ENCODE peak calls at places on chromosomes 7 and 10, in nine cellular contexts. One of them, this sample, is unnamed.

GRCh38 chr10:44935201-44935960 is 24.2 kb upstream of the RASSF4 start:
- DNase-seq in tibial nerve: peak
- DNase-seq in right lobe of liver: peak
- DNase-seq in adrenal gland: no peak
- DNase-seq in HCT116: no peak
- DNase-seq in body of pancreas: peak
- DNase-seq in sigmoid colon: peak
- DNase-seq in transverse colon: no peak
- DNase-seq in A549: peak
- DNase-seq in this sample: no peak

GRCh38 chr10:68871731-68872342 is 29.3 kb upstream of the DDX50 start:
- DNase-seq in tibial nerve: no peak
- DNase-seq in right lobe of liver: no peak
- DNase-seq in adrenal gland: no peak
- DNase-seq in HCT116: no peak
- DNase-seq in body of pancreas: peak
- DNase-seq in sigmoid colon: no peak
- DNase-seq in transverse colon: no peak
- DNase-seq in A549: no peak
- DNase-seq in this sample: no peak

GRCh38 chr7:51280156-51280555 is 36.5 kb downstream of the COBL start:
- DNase-seq in tibial nerve: no peak
- DNase-seq in right lobe of liver: no peak
- DNase-seq in adrenal gland: no peak
- DNase-seq in HCT116: no peak
- DNase-seq in body of pancreas: no peak
- DNase-seq in sigmoid colon: no peak
- DNase-seq in transverse colon: no peak
- DNase-seq in A549: no peak
- DNase-seq in this sample: no peak

GRCh38 chr7:36606442-36607205 is 117.7 kb downstream of the AOAH start:
- DNase-seq in tibial nerve: no peak
- DNase-seq in right lobe of liver: no peak
- DNase-seq in adrenal gland: no peak
- DNase-seq in HCT116: no peak
- DNase-seq in body of pancreas: no peak
- DNase-seq in sigmoid colon: no peak
- DNase-seq in transverse colon: no peak
- DNase-seq in A549: no peak
- DNase-seq in this sample: no peak

GRCh38 chr10:51527806-51528205 is 171.6 kb downstream of the CSTF2T start:
- DNase-seq in tibial nerve: no peak
- DNase-seq in right lobe of liver: no peak
- DNase-seq in adrenal gland: no peak
- DNase-seq in HCT116: no peak
- DNase-seq in body of pancreas: no peak
- DNase-seq in sigmoid colon: no peak
- DNase-seq in transverse colon: no peak
- DNase-seq in A549: no peak
- DNase-seq in this sample: no peak

GRCh38 chr7:22193361-22194016 is 163.5 kb downstream of the RAPGEF5 start:
- DNase-seq in tibial nerve: no peak
- DNase-seq in right lobe of liver: no peak
- DNase-seq in adrenal gland: no peak
- DNase-seq in HCT116: no peak
- DNase-seq in body of pancreas: peak
- DNase-seq in sigmoid colon: peak
- DNase-seq in transverse colon: no peak
- DNase-seq in A549: no peak
- DNase-seq in this sample: no peak

GRCh38 chr10:12788277-12788676 is 213.2 kb downstream of the CCDC3 start:
- DNase-seq in tibial nerve: no peak
- DNase-seq in right lobe of liver: no peak
- DNase-seq in adrenal gland: no peak
- DNase-seq in HCT116: no peak
- DNase-seq in body of pancreas: no peak
- DNase-seq in sigmoid colon: no peak
- DNase-seq in transverse colon: no peak
- DNase-seq in A549: no peak
- DNase-seq in this sample: no peak

GRCh38 chr10:132139526-132139925 is 47.2 kb upstream of the DPYSL4 start:
- DNase-seq in tibial nerve: no peak
- DNase-seq in right lobe of liver: no peak
- DNase-seq in adrenal gland: no peak
- DNase-seq in HCT116: no peak
- DNase-seq in body of pancreas: no peak
- DNase-seq in sigmoid colon: peak
- DNase-seq in transverse colon: no peak
- DNase-seq in A549: no peak
- DNase-seq in this sample: no peak

GRCh38 chr10:92014620-92015019 is 91.0 kb downstream of the BTAF1 start:
- DNase-seq in tibial nerve: no peak
- DNase-seq in right lobe of liver: no peak
- DNase-seq in adrenal gland: no peak
- DNase-seq in HCT116: no peak
- DNase-seq in body of pancreas: no peak
- DNase-seq in sigmoid colon: no peak
- DNase-seq in transverse colon: no peak
- DNase-seq in A549: no peak
- DNase-seq in this sample: no peak

GRCh38 chr10:111472445-111472844 is 395.6 kb downstream of the ADRA2A start:
- DNase-seq in tibial nerve: no peak
- DNase-seq in right lobe of liver: no peak
- DNase-seq in adrenal gland: no peak
- DNase-seq in HCT116: no peak
- DNase-seq in body of pancreas: no peak
- DNase-seq in sigmoid colon: no peak
- DNase-seq in transverse colon: no peak
- DNase-seq in A549: no peak
- DNase-seq in this sample: no peak

GRCh38 chr7:29109356-29109755 is 37.0 kb downstream of the CPVL start:
- DNase-seq in tibial nerve: no peak
- DNase-seq in right lobe of liver: no peak
- DNase-seq in adrenal gland: no peak
- DNase-seq in HCT116: no peak
- DNase-seq in body of pancreas: no peak
- DNase-seq in sigmoid colon: no peak
- DNase-seq in transverse colon: no peak
- DNase-seq in A549: no peak
- DNase-seq in this sample: peak

GRCh38 chr10:117360994-117361667 is 14.1 kb downstream of the PDZD8 start:
- DNase-seq in tibial nerve: no peak
- DNase-seq in right lobe of liver: no peak
- DNase-seq in adrenal gland: no peak
- DNase-seq in HCT116: no peak
- DNase-seq in body of pancreas: no peak
- DNase-seq in sigmoid colon: no peak
- DNase-seq in transverse colon: no peak
- DNase-seq in A549: peak
- DNase-seq in this sample: no peak

GRCh38 chr7:645606-646005 is 80.9 kb upstream of the DNAAF5 start:
- DNase-seq in tibial nerve: no peak
- DNase-seq in right lobe of liver: no peak
- DNase-seq in adrenal gland: no peak
- DNase-seq in HCT116: no peak
- DNase-seq in body of pancreas: no peak
- DNase-seq in sigmoid colon: no peak
- DNase-seq in transverse colon: no peak
- DNase-seq in A549: no peak
- DNase-seq in this sample: no peak

GRCh38 chr7:5489991-5490536 is 66.4 kb upstream of the TNRC18 start:
- DNase-seq in tibial nerve: no peak
- DNase-seq in right lobe of liver: no peak
- DNase-seq in adrenal gland: no peak
- DNase-seq in HCT116: no peak
- DNase-seq in body of pancreas: no peak
- DNase-seq in sigmoid colon: no peak
- DNase-seq in transverse colon: no peak
- DNase-seq in A549: no peak
- DNase-seq in this sample: no peak

GRCh38 chr7:100682228-100682741 is 8.7 kb downstream of the GNB2 start:
- DNase-seq in tibial nerve: no peak
- DNase-seq in right lobe of liver: no peak
- DNase-seq in adrenal gland: peak
- DNase-seq in HCT116: no peak
- DNase-seq in body of pancreas: no peak
- DNase-seq in sigmoid colon: peak
- DNase-seq in transverse colon: peak
- DNase-seq in A549: no peak
- DNase-seq in this sample: no peak
- TF ChIP-seq POLR2A in tibial nerve: no peak
- TF ChIP-seq POLR2A in right lobe of liver: no peak
- TF ChIP-seq POLR2A in adrenal gland: no peak
- TF ChIP-seq POLR2A in HCT116: no peak
- TF ChIP-seq POLR2A in body of pancreas: no peak
- TF ChIP-seq POLR2A in sigmoid colon: no peak
- TF ChIP-seq POLR2A in transverse colon: no peak
- TF ChIP-seq POLR2A in A549: no peak
- TF ChIP-seq POLR2A in this sample: no peak

DNA sequence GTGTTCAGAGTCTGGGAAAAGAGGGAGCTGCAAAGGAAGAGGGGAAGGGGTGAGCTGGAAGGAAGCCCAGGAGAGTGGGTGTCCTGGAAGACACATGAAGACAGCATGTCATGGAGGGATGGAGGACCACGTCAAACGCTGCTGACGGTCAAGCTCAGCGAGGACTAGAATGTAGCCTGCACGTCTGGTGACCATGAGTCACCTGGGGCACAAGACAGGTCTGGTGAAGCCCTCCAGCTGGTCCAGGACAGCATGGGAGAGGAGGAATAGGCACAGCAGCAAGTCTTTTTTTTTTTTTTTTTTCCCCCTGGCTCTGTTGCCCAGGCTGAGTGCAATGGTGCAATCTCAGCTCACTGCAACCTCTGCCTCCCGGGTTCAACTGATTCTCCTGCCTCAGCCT is 19.6 kb upstream of the AMZ1 start:
- DNase-seq in tibial nerve: no peak
- DNase-seq in right lobe of liver: no peak
- DNase-seq in adrenal gland: no peak
- DNase-seq in HCT116: no peak
- DNase-seq in body of pancreas: no peak
- DNase-seq in sigmoid colon: peak
- DNase-seq in transverse colon: no peak
- DNase-seq in A549: peak
- DNase-seq in this sample: no peak
- TF ChIP-seq POLR2A in tibial nerve: no peak
- TF ChIP-seq POLR2A in right lobe of liver: no peak
- TF ChIP-seq POLR2A in adrenal gland: no peak
- TF ChIP-seq POLR2A in HCT116: no peak
- TF ChIP-seq POLR2A in body of pancreas: no peak
- TF ChIP-seq POLR2A in sigmoid colon: no peak
- TF ChIP-seq POLR2A in transverse colon: no peak
- TF ChIP-seq POLR2A in A549: no peak
- TF ChIP-seq POLR2A in this sample: no peak

GRCh38 chr10:87763086-87763861 is 54.8 kb downstream of the ATAD1 start:
- DNase-seq in tibial nerve: no peak
- DNase-seq in right lobe of liver: no peak
- DNase-seq in adrenal gland: no peak
- DNase-seq in HCT116: no peak
- DNase-seq in body of pancreas: no peak
- DNase-seq in sigmoid colon: no peak
- DNase-seq in transverse colon: no peak
- DNase-seq in A549: no peak
- DNase-seq in this sample: peak

GRCh38 chr10:87765666-87766376 is 52.2 kb downstream of the ATAD1 start:
- DNase-seq in tibial nerve: no peak
- DNase-seq in right lobe of liver: no peak
- DNase-seq in adrenal gland: no peak
- DNase-seq in HCT116: no peak
- DNase-seq in body of pancreas: no peak
- DNase-seq in sigmoid colon: no peak
- DNase-seq in transverse colon: no peak
- DNase-seq in A549: no peak
- DNase-seq in this sample: no peak

GRCh38 chr10:87771871-87772500 is 46.0 kb downstream of the ATAD1 start:
- DNase-seq in tibial nerve: no peak
- DNase-seq in right lobe of liver: no peak
- DNase-seq in adrenal gland: no peak
- DNase-seq in HCT116: no peak
- DNase-seq in body of pancreas: no peak
- DNase-seq in sigmoid colon: no peak
- DNase-seq in transverse colon: no peak
- DNase-seq in A549: peak
- DNase-seq in this sample: peak

GRCh38 chr10:87764072-87764934 is 53.7 kb downstream of the ATAD1 start:
- DNase-seq in tibial nerve: no peak
- DNase-seq in right lobe of liver: no peak
- DNase-seq in adrenal gland: no peak
- DNase-seq in HCT116: no peak
- DNase-seq in body of pancreas: no peak
- DNase-seq in sigmoid colon: no peak
- DNase-seq in transverse colon: no peak
- DNase-seq in A549: no peak
- DNase-seq in this sample: no peak

GRCh38 chr10:87767253-87767652 is 50.8 kb downstream of the ATAD1 start:
- DNase-seq in tibial nerve: no peak
- DNase-seq in right lobe of liver: no peak
- DNase-seq in adrenal gland: no peak
- DNase-seq in HCT116: no peak
- DNase-seq in body of pancreas: no peak
- DNase-seq in sigmoid colon: no peak
- DNase-seq in transverse colon: no peak
- DNase-seq in A549: no peak
- DNase-seq in this sample: no peak
- TF ChIP-seq POLR2A in tibial nerve: no peak
- TF ChIP-seq POLR2A in right lobe of liver: no peak
- TF ChIP-seq POLR2A in adrenal gland: no peak
- TF ChIP-seq POLR2A in HCT116: no peak
- TF ChIP-seq POLR2A in body of pancreas: no peak
- TF ChIP-seq POLR2A in sigmoid colon: no peak
- TF ChIP-seq POLR2A in transverse colon: no peak
- TF ChIP-seq POLR2A in A549: no peak
- TF ChIP-seq POLR2A in this sample: no peak

DNA sequence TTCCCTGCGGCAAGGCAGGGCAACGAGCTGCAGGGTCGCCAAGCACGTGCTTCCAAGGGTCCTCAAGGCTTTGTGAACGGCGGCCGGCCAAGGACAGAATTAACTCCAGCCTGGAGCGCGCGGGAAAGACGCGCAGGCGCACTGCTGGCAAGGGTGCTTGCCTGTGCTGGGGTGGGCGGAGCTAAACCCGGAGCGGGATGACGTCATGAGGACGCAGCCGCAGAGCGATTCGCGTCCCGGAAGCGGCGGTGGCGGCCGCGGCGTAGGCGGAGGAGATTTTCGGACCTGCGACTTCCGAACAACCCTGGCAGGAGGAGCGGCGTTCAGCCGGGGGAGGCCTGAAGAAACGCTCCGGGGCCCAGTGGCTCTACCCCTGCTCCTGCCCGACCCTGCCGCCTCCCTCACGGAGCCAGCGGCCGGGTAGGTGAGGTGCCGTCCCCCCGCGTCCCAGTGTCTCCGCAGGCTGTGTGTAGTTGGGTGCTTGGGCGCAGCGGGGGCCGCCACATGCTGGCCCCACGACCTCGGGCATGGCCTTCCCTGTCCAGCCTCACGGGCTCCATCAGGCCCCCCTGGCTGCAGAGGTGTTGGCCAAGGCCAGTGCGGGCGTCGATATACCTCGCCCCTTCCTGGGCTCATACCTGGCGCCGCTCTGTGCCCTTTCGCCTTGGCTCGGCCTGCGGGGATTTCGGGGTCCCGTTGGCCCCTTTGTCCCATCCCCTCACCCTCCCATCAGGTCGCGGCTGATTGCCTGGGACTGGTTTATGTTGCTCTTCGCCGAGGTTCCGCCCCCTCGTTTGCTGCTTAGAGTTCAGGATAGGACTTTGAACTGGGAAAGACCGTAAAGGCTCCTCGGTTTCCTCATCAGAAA is at the start of gene ZFYVE27:
- DNase-seq in tibial nerve: peak
- DNase-seq in right lobe of liver: peak
- DNase-seq in adrenal gland: peak
- DNase-seq in HCT116: peak
- DNase-seq in body of pancreas: peak
- DNase-seq in sigmoid colon: peak
- DNase-seq in transverse colon: peak
- DNase-seq in A549: peak
- DNase-seq in this sample: peak
- TF ChIP-seq POLR2A in tibial nerve: peak
- TF ChIP-seq POLR2A in right lobe of liver: peak
- TF ChIP-seq POLR2A in adrenal gland: peak
- TF ChIP-seq POLR2A in HCT116: peak
- TF ChIP-seq POLR2A in body of pancreas: peak
- TF ChIP-seq POLR2A in sigmoid colon: peak
- TF ChIP-seq POLR2A in transverse colon: peak
- TF ChIP-seq POLR2A in A549: peak
- TF ChIP-seq POLR2A in this sample: peak

This sample was measured in erythroblast.